ENCODE peak calls at places on chromosomes 7 and 10, in four cellular contexts. One of them, this sample, is unnamed.

GRCh38 chr10:46547331-46547880 is 9.1 kb downstream of the GPRIN2 start:
- DNase-seq in H1: no peak
- DNase-seq in GM12878: no peak
- DNase-seq in WTC11: no peak
- DNase-seq in this sample: no peak

GRCh38 chr7:81684513-81685262 is 85.2 kb downstream of the HGF start:
- DNase-seq in GM12878: peak
- DNase-seq in H1: no peak
- DNase-seq in WTC11: no peak
- DNase-seq in this sample: peak

GRCh38 chr7:114229251-114229650 is 185.4 kb upstream of the FOXP2 start:
- DNase-seq in WTC11: no peak
- DNase-seq in H1: no peak
- DNase-seq in GM12878: no peak
- DNase-seq in this sample: no peak

GRCh38 chr7:34675749-34676374 is 17.8 kb downstream of the NPSR1 start:
- DNase-seq in H1: no peak
- DNase-seq in GM12878: peak
- DNase-seq in WTC11: peak
- DNase-seq in this sample: peak

GRCh38 chr7:16416289-16417282 is 4.8 kb downstream of the CRPPA start:
- DNase-seq in WTC11: no peak
- DNase-seq in H1: no peak
- DNase-seq in GM12878: no peak
- DNase-seq in this sample: no peak

GRCh38 chr7:138352570-138353461 is 107.2 kb upstream of the TRIM24 start:
- DNase-seq in H1: no peak
- DNase-seq in WTC11: no peak
- DNase-seq in GM12878: no peak
- DNase-seq in this sample: peak

GRCh38 chr10:113980408-113981087 is 63.1 kb upstream of the ADRB1 start:
- DNase-seq in GM12878: no peak
- DNase-seq in WTC11: no peak
- DNase-seq in H1: no peak
- DNase-seq in this sample: no peak

GRCh38 chr10:44627591-44628354 is 242.9 kb upstream of the CXCL12 start:
- DNase-seq in GM12878: no peak
- DNase-seq in H1: no peak
- DNase-seq in WTC11: no peak
- DNase-seq in this sample: no peak

GRCh38 chr10:72074413-72075183 is 13.8 kb downstream of the SPOCK2 start:
- DNase-seq in H1: no peak
- DNase-seq in GM12878: no peak
- DNase-seq in WTC11: no peak
- DNase-seq in this sample: no peak

GRCh38 chr7:13949450-13949849 is 40.0 kb downstream of the ETV1 start:
- DNase-seq in GM12878: no peak
- DNase-seq in WTC11: no peak
- DNase-seq in H1: no peak
- DNase-seq in this sample: no peak

GRCh38 chr7:2523941-2524807 is 4.6 kb downstream of the LFNG start:
- DNase-seq in WTC11: peak
- DNase-seq in H1: no peak
- DNase-seq in GM12878: no peak
- DNase-seq in this sample: no peak

GRCh38 chr10:113399051-113399450 is 153.8 kb upstream of the HABP2 start:
- DNase-seq in H1: no peak
- DNase-seq in WTC11: no peak
- DNase-seq in GM12878: no peak
- DNase-seq in this sample: no peak

GRCh38 chr7:64877714-64878610 is 25.1 kb upstream of the ZNF273 start:
- DNase-seq in H1: no peak
- DNase-seq in WTC11: no peak
- DNase-seq in GM12878: no peak
- DNase-seq in this sample: no peak

GRCh38 chr7:143384148-143384547 is 3.0 kb downstream of the ZYX start:
- DNase-seq in WTC11: no peak
- DNase-seq in H1: no peak
- DNase-seq in GM12878: no peak
- DNase-seq in this sample: no peak

GRCh38 chr7:123797673-123798526 is 47.1 kb upstream of the HYAL4 start:
- DNase-seq in WTC11: no peak
- DNase-seq in GM12878: no peak
- DNase-seq in H1: peak
- DNase-seq in this sample: peak

GRCh38 chr7:55081854-55082603 is 63.2 kb downstream of the EGFR start:
- DNase-seq in GM12878: no peak
- DNase-seq in H1: no peak
- DNase-seq in WTC11: no peak
- DNase-seq in this sample: no peak

GRCh38 chr7:116502201-116503096 is 2.9 kb downstream of the CAV2 start:
- DNase-seq in H1: no peak
- DNase-seq in GM12878: no peak
- DNase-seq in WTC11: no peak
- DNase-seq in this sample: no peak

GRCh38 chr7:24378871-24379608 is 95.0 kb downstream of the NPY start:
- DNase-seq in H1: no peak
- DNase-seq in WTC11: no peak
- DNase-seq in GM12878: no peak
- DNase-seq in this sample: no peak

GRCh38 chr10:108904163-108904878 is 1019.0 kb downstream of the XPNPEP1 start:
- DNase-seq in H1: no peak
- DNase-seq in GM12878: no peak
- DNase-seq in WTC11: no peak
- DNase-seq in this sample: no peak

GRCh38 chr7:117212969-117213877 is 109.6 kb downstream of the WNT2 start:
- DNase-seq in GM12878: peak
- DNase-seq in WTC11: peak
- DNase-seq in H1: peak
- DNase-seq in this sample: peak

GRCh38 chr10:36765777-36766176 is 359.6 kb upstream of the ANKRD30A start:
- DNase-seq in GM12878: no peak
- DNase-seq in WTC11: no peak
- DNase-seq in H1: no peak
- DNase-seq in this sample: no peak

GRCh38 chr10:71908998-71909397 is 55.2 kb upstream of the CHST3 start:
- DNase-seq in GM12878: no peak
- DNase-seq in H1: no peak
- DNase-seq in WTC11: no peak
- DNase-seq in this sample: no peak

GRCh38 chr10:21519981-21520436 is 5.5 kb downstream of the SKIDA1 start:
- DNase-seq in H1: no peak
- DNase-seq in WTC11: no peak
- DNase-seq in GM12878: no peak
- DNase-seq in this sample: no peak

GRCh38 chr7:70647801-70648491 is 484.0 kb upstream of the GALNT17 start:
- DNase-seq in GM12878: peak
- DNase-seq in WTC11: no peak
- DNase-seq in H1: no peak
- DNase-seq in this sample: peak

GRCh38 chr7:117728858-117729257 is 144.4 kb downstream of the CTTNBP2 start:
- DNase-seq in GM12878: peak
- DNase-seq in WTC11: no peak
- DNase-seq in H1: no peak
- DNase-seq in this sample: peak

GRCh38 chr10:124657806-124658205 is 86.4 kb downstream of the FAM53B start:
- DNase-seq in GM12878: peak
- DNase-seq in WTC11: no peak
- DNase-seq in H1: no peak
- DNase-seq in this sample: peak

GRCh38 chr10:27743736-27744477 is 1.7 kb downstream of the MKX start:
- DNase-seq in GM12878: no peak
- DNase-seq in WTC11: peak
- DNase-seq in H1: no peak
- DNase-seq in this sample: no peak

GRCh38 chr10:28118985-28119628 is 120.2 kb upstream of the ODAD2 start:
- DNase-seq in WTC11: no peak
- DNase-seq in GM12878: no peak
- DNase-seq in H1: no peak
- DNase-seq in this sample: no peak

GRCh38 chr7:149245744-149246143 is 6.3 kb downstream of the ZNF212 start:
- DNase-seq in GM12878: no peak
- DNase-seq in H1: no peak
- DNase-seq in WTC11: no peak
- DNase-seq in this sample: no peak

GRCh38 chr7:28037220-28038010 is 143.2 kb downstream of the JAZF1 start:
- DNase-seq in GM12878: peak
- DNase-seq in WTC11: no peak
- DNase-seq in H1: no peak
- DNase-seq in this sample: peak

GRCh38 chr10:58773942-58774341 is 261.3 kb downstream of the BICC1 start:
- DNase-seq in WTC11: no peak
- DNase-seq in H1: no peak
- DNase-seq in GM12878: no peak
- DNase-seq in this sample: no peak

GRCh38 chr10:27664464-27664863 is 81.2 kb downstream of the MKX start:
- DNase-seq in GM12878: no peak
- DNase-seq in WTC11: no peak
- DNase-seq in H1: no peak
- DNase-seq in this sample: no peak

DNA sequence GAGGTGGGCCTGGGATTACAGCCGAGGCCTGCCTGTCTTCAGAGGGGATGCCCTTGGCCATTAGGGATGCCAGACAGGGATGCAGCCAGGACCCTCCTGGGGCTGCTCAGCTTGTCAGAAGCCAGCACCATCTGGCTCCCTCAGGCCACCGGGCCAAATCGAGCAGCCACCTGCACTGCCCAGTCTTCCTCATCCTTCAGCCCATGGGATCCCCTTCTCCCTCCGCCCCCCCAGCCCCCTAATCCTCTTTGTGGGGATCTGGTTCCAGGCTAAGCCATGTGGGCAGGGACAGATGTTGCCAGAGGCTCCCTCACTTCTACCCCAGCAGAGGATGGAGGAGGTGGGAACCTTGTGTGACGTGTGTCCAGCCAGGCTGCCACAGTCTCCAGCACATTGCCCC is 137.4 kb upstream of the PPIF start:
- DNase-seq in WTC11: no peak
- DNase-seq in GM12878: no peak
- DNase-seq in H1: no peak
- DNase-seq in this sample: no peak
- TF ChIP-seq MAX in WTC11: no peak
- TF ChIP-seq MAX in GM12878: no peak
- TF ChIP-seq MAX in H1: no peak
- TF ChIP-seq MAX in this sample: no peak

GRCh38 chr10:6513509-6513908 is 66.6 kb downstream of the PRKCQ start:
- DNase-seq in GM12878: no peak
- DNase-seq in H1: no peak
- DNase-seq in WTC11: no peak
- DNase-seq in this sample: no peak
- TF ChIP-seq MAX in GM12878: no peak
- TF ChIP-seq MAX in H1: no peak
- TF ChIP-seq MAX in WTC11: no peak
- TF ChIP-seq MAX in this sample: no peak

GRCh38 chr10:68208424-68209042 is 23.4 kb downstream of the ATOH7 start:
- DNase-seq in GM12878: peak
- DNase-seq in WTC11: peak
- DNase-seq in H1: peak
- DNase-seq in this sample: peak

DNA sequence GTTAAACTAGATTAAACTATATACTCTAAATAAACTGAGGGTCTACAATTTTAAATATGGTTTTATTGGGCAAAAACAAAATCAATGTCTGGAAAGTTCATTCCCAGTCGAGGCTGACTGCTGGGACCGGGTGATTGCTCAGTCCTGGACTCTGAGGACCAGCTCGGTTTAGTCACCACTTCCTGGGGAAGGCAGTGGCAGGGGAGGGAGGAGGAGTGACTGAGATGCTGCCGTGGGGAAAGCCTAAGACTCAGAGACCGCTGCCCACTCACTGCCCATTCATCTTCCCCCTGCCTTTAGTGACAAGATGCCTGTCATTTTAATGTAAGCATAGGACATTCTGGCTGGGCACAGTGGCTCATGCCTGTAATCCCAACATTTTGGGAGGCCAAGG is 29.0 kb downstream of the ATOH7 start:
- DNase-seq in WTC11: no peak
- DNase-seq in H1: no peak
- DNase-seq in GM12878: no peak
- DNase-seq in this sample: peak
- TF ChIP-seq MAX in WTC11: no peak
- TF ChIP-seq MAX in H1: no peak
- TF ChIP-seq MAX in GM12878: no peak
- TF ChIP-seq MAX in this sample: no peak

DNA sequence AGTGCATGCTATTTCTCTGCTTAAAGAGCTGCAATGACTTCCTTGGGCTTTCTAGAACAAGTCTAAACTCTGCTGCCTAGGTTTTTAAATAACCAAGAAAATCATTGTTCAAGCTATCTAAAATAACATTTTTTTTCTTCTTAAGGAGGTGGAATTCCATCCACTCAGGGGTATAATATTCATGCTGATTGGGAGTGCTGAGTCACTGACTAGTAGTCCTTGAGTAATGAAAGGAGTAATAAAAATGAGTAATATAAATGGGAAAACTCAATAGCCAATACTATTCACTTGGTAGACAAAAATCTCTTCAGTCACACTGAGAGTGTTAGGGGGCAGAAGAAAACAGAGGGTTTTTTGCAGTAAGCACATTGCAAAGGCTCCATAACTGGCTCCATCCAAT is 72.0 kb downstream of the GFRA1 start:
- DNase-seq in WTC11: no peak
- DNase-seq in H1: no peak
- DNase-seq in GM12878: no peak
- DNase-seq in this sample: no peak
- TF ChIP-seq MAX in WTC11: no peak
- TF ChIP-seq MAX in H1: no peak
- TF ChIP-seq MAX in GM12878: no peak
- TF ChIP-seq MAX in this sample: no peak

DNA sequence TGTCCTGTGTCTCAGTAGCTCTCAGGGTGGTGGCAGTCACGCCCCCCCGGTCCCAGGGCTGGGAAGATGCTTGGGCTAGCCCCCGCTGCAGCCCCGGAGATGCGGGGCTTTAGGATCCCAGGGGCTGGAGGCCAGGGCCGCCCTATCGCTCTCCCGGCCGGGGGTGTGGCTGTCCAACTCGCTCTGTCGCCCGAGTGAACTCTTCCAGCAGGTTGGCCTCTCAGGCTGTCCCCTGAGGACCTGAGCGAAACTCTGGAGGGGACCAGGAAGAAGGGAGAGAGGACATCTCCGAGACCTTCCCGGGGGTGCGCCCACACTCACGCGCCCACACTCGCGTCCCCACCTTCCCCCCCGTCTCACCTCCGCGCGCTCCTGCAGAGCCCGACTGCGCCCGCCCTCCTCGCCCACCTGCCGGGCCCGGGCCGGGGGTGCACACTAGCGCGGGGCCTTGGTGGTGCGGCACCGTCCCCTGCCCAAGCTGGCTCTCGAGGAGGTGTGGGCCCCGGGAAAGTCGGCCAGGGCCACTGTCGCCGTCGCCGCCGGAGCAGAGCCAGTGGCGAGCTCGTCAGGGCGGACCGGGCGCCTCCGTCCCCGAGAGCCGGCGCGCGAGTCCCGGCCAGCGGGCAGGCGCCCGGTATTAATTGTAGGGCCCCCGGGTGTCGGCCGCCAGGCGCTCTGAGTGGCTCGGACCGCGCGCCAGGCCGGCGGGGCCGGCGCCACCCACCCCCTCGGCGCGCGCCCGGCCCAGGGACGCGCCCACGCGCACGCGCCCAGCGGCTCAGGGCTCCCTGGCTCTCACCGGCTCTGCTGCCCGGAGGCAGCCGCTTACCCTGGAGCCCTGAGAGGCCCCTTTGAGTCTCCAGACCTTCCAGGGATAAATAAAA is 101.8 kb upstream of the SVIL start:
- DNase-seq in WTC11: peak
- DNase-seq in GM12878: no peak
- DNase-seq in H1: no peak
- DNase-seq in this sample: no peak
- TF ChIP-seq MAX in WTC11: peak
- TF ChIP-seq MAX in GM12878: no peak
- TF ChIP-seq MAX in H1: no peak
- TF ChIP-seq MAX in this sample: no peak

This sample was measured in NB4.